ENCODE peak calls at places on chromosome 10, in four cellular contexts. G is heart right ventricle, Y is body of pancreas, E is HepG2. Q is an unnamed sample.

GRCh38 chr10:43132796-43133195 is 5.4 kb upstream of the CSGALNACT2 start:
- DNase-seq in G (no peak), Y (no peak), E (no peak), Q (no peak)

GRCh38 chr10:72009430-72010081 is 45.4 kb downstream of the CHST3 start:
- DNase-seq in G (peak), Y (peak), E (no peak), Q (no peak)

GRCh38 chr10:74365109-74365508 is 214.1 kb downstream of the ADK start:
- DNase-seq in G (no peak), Y (no peak), E (no peak), Q (no peak)

GRCh38 chr10:47104786-47105385 is 193.7 kb downstream of the PTPN20 start:
- DNase-seq in G (no peak), Y (peak), E (no peak), Q (no peak)

GRCh38 chr10:96502561-96503267 is 11.0 kb downstream of the TLL2 start:
- DNase-seq in G (no peak), Y (no peak), E (no peak), Q (no peak)

GRCh38 chr10:106609466-106609865 is 555.0 kb downstream of the SORCS1 start:
- DNase-seq in G (no peak), Y (no peak), E (no peak), Q (no peak)

GRCh38 chr10:93435621-93436385 is 46.3 kb downstream of the MYOF start:
- DNase-seq in G (no peak), Y (peak), E (peak), Q (no peak)

GRCh38 chr10:36023939-36024338 is 381.8 kb upstream of the FZD8 start:
- DNase-seq in G (no peak), Y (peak), E (peak), Q (no peak)

GRCh38 chr10:86300399-86300925 is 66.1 kb downstream of the GRID1 start:
- DNase-seq in G (no peak), Y (no peak), E (no peak), Q (no peak)

GRCh38 chr10:77583527-77583926 is 54.1 kb downstream of the KCNMA1 start:
- DNase-seq in G (no peak), Y (no peak), E (no peak), Q (no peak)

GRCh38 chr10:103969857-103970627 is 3.1 kb downstream of the SLK start:
- DNase-seq in G (no peak), Y (no peak), E (no peak), Q (no peak)

GRCh38 chr10:48577158-48577557 is 27.7 kb downstream of the ARHGAP22 start:
- DNase-seq in G (no peak), Y (peak), E (no peak), Q (no peak)

GRCh38 chr10:29530112-29530976 is 104.4 kb downstream of the SVIL start:
- DNase-seq in G (no peak), Y (no peak), E (no peak), Q (no peak)

GRCh38 chr10:787933-788651 is 98.6 kb upstream of the DIP2C start:
- DNase-seq in G (peak), Y (no peak), E (no peak), Q (no peak)

GRCh38 chr10:23202736-23203135 is 10.6 kb downstream of the PTF1A start:
- DNase-seq in G (no peak), Y (peak), E (no peak), Q (peak)

GRCh38 chr10:603745-604144 is 85.7 kb downstream of the DIP2C start:
- DNase-seq in G (no peak), Y (no peak), E (no peak), Q (no peak)

GRCh38 chr10:88181902-88182671 is 318.7 kb downstream of the PTEN start:
- DNase-seq in G (no peak), Y (no peak), E (no peak), Q (no peak)

GRCh38 chr10:97131041-97131659 is 54.6 kb downstream of the SLIT1 start:
- DNase-seq in G (no peak), Y (no peak), E (no peak), Q (no peak)

GRCh38 chr10:18362892-18363291 is 222.7 kb downstream of the CACNB2 start:
- DNase-seq in G (no peak), Y (no peak), E (no peak), Q (no peak)

GRCh38 chr10:21122907-21123306 is 225.8 kb upstream of the NEBL start:
- DNase-seq in G (no peak), Y (no peak), E (no peak), Q (no peak)
- TF ChIP-seq CTCF in G (no peak), Y (no peak), E (no peak), Q (no peak)

GRCh38 chr10:118595064-118595420 is 406 bp downstream of the PRLHR start:
- DNase-seq in G (no peak), Y (no peak), E (no peak), Q (no peak)
- H3K4me3 ChIP-seq in G (no peak), Y (no peak), E (no peak), Q (no peak)

GRCh38 chr10:70685461-70685911 is 13.2 kb downstream of the ADAMTS14 start:
- DNase-seq in G (no peak), Y (no peak), E (peak), Q (no peak)
- TF ChIP-seq CTCF in G (no peak), Y (no peak), E (peak), Q (no peak)

DNA sequence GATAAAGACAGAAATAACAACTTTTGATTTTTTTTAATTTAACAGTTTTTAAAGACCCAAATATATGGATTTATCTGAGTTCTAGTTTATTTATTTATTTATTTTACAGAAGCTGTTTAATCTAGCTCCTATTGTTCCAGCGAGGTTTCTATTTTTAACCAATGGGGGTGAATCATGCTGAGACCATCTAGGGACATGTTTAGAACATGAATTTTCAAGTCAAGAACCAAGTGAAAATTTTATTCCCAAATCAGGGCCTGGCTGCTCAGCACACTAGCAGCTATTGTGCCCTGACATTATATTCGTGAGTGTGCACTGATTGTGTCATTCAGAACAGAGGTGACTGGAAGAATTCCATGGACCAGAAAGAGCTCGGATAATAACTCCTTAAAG is 24.6 kb upstream of the MPP7 start:
- DNase-seq in G (no peak), Y (no peak), E (no peak), Q (no peak)
- H3K4me3 ChIP-seq in G (no peak), Y (no peak), E (no peak), Q (no peak)

GRCh38 chr10:12129222-12130111 is at the start of gene SEC61A2:
- DNase-seq in G (peak), Y (peak), E (peak), Q (peak)

GRCh38 chr10:12135631-12136030 is 6.2 kb downstream of the SEC61A2 start:
- DNase-seq in G (no peak), Y (no peak), E (no peak), Q (no peak)

DNA sequence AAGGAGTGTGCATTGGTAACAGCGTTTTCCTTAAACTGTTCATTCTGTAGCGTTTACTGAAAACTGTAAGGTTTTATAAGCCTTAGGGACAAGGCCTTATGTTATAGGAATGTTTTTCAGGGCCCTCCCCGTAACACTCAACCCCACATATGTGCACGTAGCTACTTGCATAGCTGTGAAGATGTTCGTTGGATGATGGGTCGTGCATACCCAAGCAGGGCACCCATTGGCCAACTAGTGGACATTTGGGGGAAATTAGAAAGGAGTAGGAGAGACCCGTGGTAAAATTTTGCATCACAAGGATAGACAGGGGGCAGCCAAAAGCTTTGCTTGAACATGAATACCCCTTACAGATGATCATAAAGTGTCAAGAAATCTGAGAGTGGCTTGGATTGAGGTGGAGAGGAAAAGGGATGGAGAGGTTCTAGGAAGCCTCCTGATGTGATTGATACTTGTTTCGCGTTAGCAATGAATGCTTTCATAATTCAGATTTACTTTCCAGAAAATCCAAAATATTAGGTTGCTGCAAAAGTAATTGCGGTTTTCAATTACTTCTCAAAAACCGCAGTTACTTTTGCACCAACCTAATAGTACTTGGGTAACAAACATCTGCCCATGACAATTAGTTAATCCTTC is 878 bp downstream of the SEC61A2 start:
- DNase-seq in G (peak), Y (peak), E (peak), Q (peak)
- TF ChIP-seq CTCF in G (no peak), Y (peak), E (peak), Q (peak)

GRCh38 chr10:117137031-117137910 is 799 bp downstream of the VAX1 start:
- DNase-seq in G (no peak), Y (no peak), E (no peak), Q (no peak)

GRCh38 chr10:117137911-117138642 is at the start of gene VAX1:
- DNase-seq in G (no peak), Y (no peak), E (no peak), Q (no peak)

GRCh38 chr10:117135026-117135372 is 3.1 kb downstream of the VAX1 start:
- DNase-seq in G (no peak), Y (no peak), E (no peak), Q (no peak)

GRCh38 chr10:117135480-117136140 is 2.5 kb downstream of the VAX1 start:
- DNase-seq in G (no peak), Y (no peak), E (no peak), Q (no peak)

DNA sequence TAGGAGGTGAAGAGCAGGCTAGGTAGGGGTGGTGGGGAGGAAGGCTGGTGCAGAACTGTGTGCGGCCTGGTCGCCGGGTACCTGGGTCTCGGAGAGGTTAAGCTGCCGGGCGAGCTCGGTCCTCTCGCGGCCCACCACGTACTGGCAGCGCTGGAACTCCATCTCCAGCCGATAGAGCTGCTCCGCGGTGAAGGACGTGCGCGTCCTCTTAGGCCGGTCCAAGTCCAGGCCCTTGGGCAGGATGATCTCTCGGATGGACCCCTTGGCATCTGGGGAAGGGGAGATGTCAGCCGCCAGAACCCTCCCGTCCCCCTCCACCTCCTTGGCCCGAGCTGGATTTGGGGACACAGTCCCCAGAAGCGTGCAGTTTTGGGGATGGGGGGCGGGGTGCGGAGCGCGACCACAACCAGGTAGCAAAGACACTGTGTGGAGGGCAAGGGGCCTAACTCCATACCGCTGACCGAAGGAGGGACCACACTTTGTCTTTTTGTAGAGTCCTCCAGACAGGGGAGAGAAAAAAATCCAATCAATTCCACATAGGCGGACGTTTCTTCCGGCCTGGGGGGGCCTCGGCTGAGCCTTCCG is 1.6 kb downstream of the VAX1 start:
- DNase-seq in G (no peak), Y (no peak), E (no peak), Q (no peak)
- H3K4me3 ChIP-seq in G (no peak), Y (no peak), E (no peak), Q (peak)

DNA sequence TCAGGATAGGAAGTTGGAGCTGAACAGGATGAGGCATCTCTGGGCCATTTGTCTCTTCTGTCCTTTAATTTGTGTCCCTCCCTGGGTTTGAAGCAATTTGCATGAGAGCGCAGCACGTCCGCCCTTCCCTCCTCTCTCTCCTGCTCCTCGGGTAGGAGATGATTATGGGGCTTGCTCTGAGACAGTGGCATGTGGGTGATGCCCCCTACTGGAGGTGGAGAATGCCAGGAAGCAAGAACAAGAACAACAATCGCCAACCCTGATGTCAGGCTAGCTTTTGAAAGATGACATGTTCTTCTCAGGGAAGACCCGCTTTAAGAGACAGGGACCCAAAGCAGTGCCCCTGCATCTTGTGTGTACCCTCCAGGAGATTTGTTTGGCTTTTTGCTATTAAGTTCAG is 63.9 kb upstream of the LOXL4 start:
- DNase-seq in G (no peak), Y (no peak), E (peak), Q (no peak)
- TF ChIP-seq CTCF in G (no peak), Y (peak), E (peak), Q (peak)

GRCh38 chr10:8058274-8059111 is 4.0 kb downstream of the GATA3 start:
- DNase-seq in G (no peak), Y (no peak), E (no peak), Q (no peak)

GRCh38 chr10:8060010-8060703 is 5.7 kb downstream of the GATA3 start:
- DNase-seq in G (no peak), Y (no peak), E (no peak), Q (no peak)

GRCh38 chr10:8057636-8058273 is 3.3 kb downstream of the GATA3 start:
- DNase-seq in G (no peak), Y (no peak), E (no peak), Q (no peak)

GRCh38 chr10:8060704-8061121 is 6.2 kb downstream of the GATA3 start:
- DNase-seq in G (no peak), Y (no peak), E (no peak), Q (no peak)

GRCh38 chr10:8059191-8059936 is 4.9 kb downstream of the GATA3 start:
- DNase-seq in G (no peak), Y (no peak), E (no peak), Q (no peak)
- H3K4me3 ChIP-seq in G (no peak), Y (no peak), E (no peak), Q (no peak)

GRCh38 chr10:59865101-59865500 is 41.3 kb downstream of the CCDC6 start:
- DNase-seq in G (peak), Y (peak), E (peak), Q (peak)
- TF ChIP-seq CTCF in G (no peak), Y (peak), E (peak), Q (peak)

GRCh38 chr10:61812052-61812721 is 89.3 kb upstream of the ARID5B start:
- DNase-seq in G (no peak), Y (no peak), E (no peak), Q (no peak)

GRCh38 chr10:61812920-61813319 is 88.6 kb upstream of the ARID5B start:
- DNase-seq in G (no peak), Y (no peak), E (no peak), Q (no peak)

GRCh38 chr10:61814160-61814559 is 87.3 kb upstream of the ARID5B start:
- DNase-seq in G (no peak), Y (no peak), E (no peak), Q (no peak)

GRCh38 chr10:61805091-61805490 is 96.4 kb upstream of the ARID5B start:
- DNase-seq in G (no peak), Y (no peak), E (no peak), Q (no peak)

GRCh38 chr10:61810263-61810662 is 91.2 kb upstream of the ARID5B start:
- DNase-seq in G (no peak), Y (no peak), E (no peak), Q (no peak)
- H3K4me3 ChIP-seq in G (no peak), Y (no peak), E (no peak), Q (no peak)

Q was measured in LNCaP clone FGC.